ENCODE peak calls at places on chromosomes 1 and 21, in seven cellular contexts. W is transverse colon, E is GM12878, U is stomach, D is HepG2, X is sigmoid colon, H is upper lobe of left lung. V is an unnamed sample.

GRCh38 chr1:149915429-149916192 is 2.0 kb downstream of the SV2A start:
- DNase-seq in W (no peak), E (no peak), U (no peak), D (no peak), X (no peak), H (no peak), V (no peak)

GRCh38 chr1:64484651-64485050 is 14.7 kb downstream of the CACHD1 start:
- DNase-seq in W (no peak), E (no peak), U (no peak), D (no peak), X (no peak), H (no peak), V (no peak)

GRCh38 chr1:1779691-1780597 is 1.7 kb upstream of the NADK start:
- DNase-seq in W (peak; percentile 83), E (peak; percentile 80), U (peak; percentile 75), D (no peak), X (no peak), H (peak; percentile 90), V (no peak)

GRCh38 chr21:46599251-46599572 is 5.7 kb downstream of the S100B start:
- DNase-seq in W (no peak), E (no peak), U (no peak), D (peak; percentile 94), X (no peak), H (no peak), V (no peak)

GRCh38 chr1:25245809-25246599 is 1.2 kb downstream of the RSRP1 start:
- DNase-seq in W (peak; percentile 48), E (no peak), U (no peak), D (peak; percentile 41), X (no peak), H (no peak), V (no peak)

GRCh38 chr1:151680391-151680790 is 36.2 kb downstream of the CELF3 start:
- DNase-seq in W (no peak), E (no peak), U (no peak), D (no peak), X (no peak), H (no peak), V (no peak)

GRCh38 chr1:152112101-152112884 is 3.0 kb downstream of the TCHH start:
- DNase-seq in W (no peak), E (no peak), U (no peak), D (no peak), X (no peak), H (no peak), V (no peak)

GRCh38 chr21:32184485-32184884 is 94.4 kb downstream of the MIS18A start:
- DNase-seq in W (no peak), E (no peak), U (no peak), D (no peak), X (no peak), H (no peak), V (no peak)

GRCh38 chr1:190474587-190475305 is 2.9 kb downstream of the BRINP3 start:
- DNase-seq in W (peak; percentile 38), E (no peak), U (no peak), D (no peak), X (no peak), H (no peak), V (no peak)

GRCh38 chr21:34743831-34744230 is 75.0 kb downstream of the CLIC6 start:
- DNase-seq in W (peak; percentile 32), E (no peak), U (peak; percentile 63), D (no peak), X (no peak), H (no peak), V (no peak)

GRCh38 chr1:46131093-46131492 is 1.3 kb downstream of the PIK3R3 start:
- DNase-seq in W (no peak), E (no peak), U (no peak), D (no peak), X (no peak), H (no peak), V (no peak)

GRCh38 chr21:16020878-16021277 is 291.1 kb downstream of the USP25 start:
- DNase-seq in W (no peak), E (no peak), U (no peak), D (no peak), X (no peak), H (no peak), V (no peak)

GRCh38 chr1:196306421-196306820 is 301.8 kb downstream of the KCNT2 start:
- DNase-seq in W (no peak), E (no peak), U (no peak), D (no peak), X (no peak), H (no peak), V (no peak)

GRCh38 chr1:176998396-176998795 is 166.1 kb downstream of the ASTN1 start:
- DNase-seq in W (no peak), E (no peak), U (no peak), D (no peak), X (no peak), H (no peak), V (no peak)

GRCh38 chr1:9699361-9699760 is 47.8 kb downstream of the PIK3CD start:
- DNase-seq in W (no peak), E (no peak), U (no peak), D (no peak), X (no peak), H (no peak), V (no peak)

GRCh38 chr1:229631148-229631547 is 5.1 kb downstream of the URB2 start:
- DNase-seq in W (no peak), E (no peak), U (no peak), D (no peak), X (no peak), H (no peak), V (no peak)

GRCh38 chr1:29125237-29125641 is 1.5 kb upstream of the TMEM200B start:
- DNase-seq in W (no peak), E (no peak), U (no peak), D (no peak), X (peak; percentile 73), H (no peak), V (no peak)

GRCh38 chr1:30372792-30373433 is 350.5 kb downstream of the MATN1 start:
- DNase-seq in W (no peak), E (no peak), U (peak; percentile 24), D (no peak), X (peak; percentile 44), H (no peak), V (no peak)

GRCh38 chr1:230205719-230206198 is 138.7 kb downstream of the GALNT2 start:
- DNase-seq in W (no peak), E (no peak), U (peak; percentile 67), D (no peak), X (no peak), H (peak; percentile 74), V (no peak)

GRCh38 chr21:25371831-25372434 is 235.3 kb downstream of the MRPL39 start:
- DNase-seq in W (no peak), E (no peak), U (no peak), D (no peak), X (no peak), H (no peak), V (no peak)

GRCh38 chr1:243734311-243734700 is 115.7 kb downstream of the AKT3 start:
- DNase-seq in W (no peak), E (no peak), U (no peak), D (no peak), X (no peak), H (no peak), V (no peak)

GRCh38 chr1:116820362-116820761 is 66.1 kb downstream of the CD2 start:
- DNase-seq in W (no peak), E (no peak), U (no peak), D (no peak), X (no peak), H (no peak), V (no peak)

GRCh38 chr1:109613396-109614147 is 5.8 kb downstream of the GNAT2 start:
- DNase-seq in W (no peak), E (no peak), U (no peak), D (no peak), X (no peak), H (no peak), V (no peak)

GRCh38 chr1:206608108-206608698 is 4.1 kb downstream of the EIF2D start:
- DNase-seq in W (peak; percentile 34), E (no peak), U (peak; percentile 47), D (peak; percentile 30), X (no peak), H (no peak), V (no peak)

GRCh38 chr1:185565314-185565713 is 168.9 kb upstream of the HMCN1 start:
- DNase-seq in W (no peak), E (no peak), U (no peak), D (peak; percentile 10), X (no peak), H (no peak), V (no peak)
- TF ChIP-seq EP300 in W (no peak), E (no peak), U (no peak), D (no peak), X (no peak), H (no peak), V (no peak)

GRCh38 chr1:12616709-12617373 is 1.2 kb downstream of the DHRS3 start:
- DNase-seq in W (peak; percentile 42), E (no peak), U (no peak), D (no peak), X (peak; percentile 81), H (peak; percentile 41), V (no peak)
- TF ChIP-seq POLR2A in W (no peak), E (no peak), U (no peak), D (no peak), X (no peak), H (no peak), V (no peak)

GRCh38 chr1:231557411-231557810 is 28.9 kb downstream of the TSNAX start:
- DNase-seq in W (no peak), E (no peak), U (no peak), D (no peak), X (no peak), H (no peak), V (no peak)

GRCh38 chr1:231561663-231562383 is 33.4 kb downstream of the TSNAX start:
- DNase-seq in W (no peak), E (no peak), U (no peak), D (no peak), X (no peak), H (no peak), V (no peak)

GRCh38 chr1:231557898-231558710 is 29.6 kb downstream of the TSNAX start:
- DNase-seq in W (no peak), E (no peak), U (no peak), D (no peak), X (no peak), H (no peak), V (no peak)

GRCh38 chr1:231554969-231555368 is 26.5 kb downstream of the TSNAX start:
- DNase-seq in W (no peak), E (no peak), U (no peak), D (no peak), X (no peak), H (no peak), V (no peak)

DNA sequence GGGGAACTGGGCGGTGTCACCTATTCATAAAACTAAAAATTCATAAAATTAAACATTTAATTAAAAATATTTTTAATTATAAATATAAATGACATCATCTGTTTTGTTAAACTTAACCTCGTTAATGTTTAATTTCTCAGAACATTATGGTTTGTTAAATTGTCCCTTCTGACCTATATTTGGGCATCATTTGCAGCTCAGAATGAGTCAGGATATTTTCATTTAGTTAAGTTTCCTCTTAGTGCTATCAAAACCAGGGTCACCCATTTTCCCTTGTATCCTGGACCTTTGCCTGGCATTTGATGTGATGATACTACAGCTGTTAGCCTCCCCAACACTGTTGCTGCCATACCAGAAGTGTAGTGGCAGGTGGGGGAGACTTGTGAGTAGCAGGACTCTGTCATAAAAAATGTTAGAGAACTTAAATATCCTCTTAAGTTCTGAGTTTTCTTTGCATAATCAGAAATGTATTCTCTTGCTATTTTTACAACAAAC is 30.3 kb downstream of the TSNAX start:
- DNase-seq in W (no peak), E (no peak), U (no peak), D (no peak), X (no peak), H (no peak), V (no peak)
- H3K27ac ChIP-seq in W (no peak overlapping the region), E (no peak overlapping the region), U (no peak overlapping the region), D (no peak overlapping the region), X (no peak overlapping the region), H (no peak overlapping the region), V (no peak overlapping the region)

GRCh38 chr1:98969753-98970152 is 34.9 kb downstream of the PLPPR5 start:
- DNase-seq in W (no peak), E (no peak), U (no peak), D (no peak), X (no peak), H (no peak), V (no peak)
- TF ChIP-seq EP300 in W (no peak), E (no peak), U (no peak), D (no peak), X (no peak), H (no peak), V (no peak)

V was measured in suprapubic skin.